ENCODE peak calls at places on chromosomes 3 and 15, in eight cellular contexts. One of them, this sample, is unnamed.

GRCh38 chr3:26438325-26438940 is 184.1 kb upstream of the LRRC3B start:
- DNase-seq in body of pancreas: peak; percentile 14
- DNase-seq in EL: peak; percentile 3
- DNase-seq in CD8-positive, alpha-beta T cell: no peak
- DNase-seq in CD4-positive, alpha-beta T cell: no peak
- DNase-seq in left lobe of liver: no peak
- DNase-seq in Kasumi-1: no peak
- DNase-seq in psoas muscle: no peak
- DNase-seq in this sample: no peak

GRCh38 chr3:45199837-45200648 is 26.0 kb downstream of the TMEM158 start:
- DNase-seq in CD4-positive, alpha-beta T cell: no peak
- DNase-seq in EL: peak; percentile 95
- DNase-seq in Kasumi-1: no peak
- DNase-seq in left lobe of liver: no peak
- DNase-seq in CD8-positive, alpha-beta T cell: no peak
- DNase-seq in psoas muscle: no peak
- DNase-seq in body of pancreas: peak; percentile 22
- DNase-seq in this sample: peak; percentile 93

GRCh38 chr3:78717042-78717441 is 1050.8 kb downstream of the ROBO1 start:
- DNase-seq in left lobe of liver: no peak
- DNase-seq in EL: no peak
- DNase-seq in CD4-positive, alpha-beta T cell: no peak
- DNase-seq in CD8-positive, alpha-beta T cell: no peak
- DNase-seq in Kasumi-1: no peak
- DNase-seq in psoas muscle: no peak
- DNase-seq in body of pancreas: no peak
- DNase-seq in this sample: no peak

GRCh38 chr3:115503386-115503785 is 119.9 kb upstream of the GAP43 start:
- DNase-seq in CD4-positive, alpha-beta T cell: no peak
- DNase-seq in left lobe of liver: no peak
- DNase-seq in psoas muscle: no peak
- DNase-seq in Kasumi-1: no peak
- DNase-seq in CD8-positive, alpha-beta T cell: no peak
- DNase-seq in EL: no peak
- DNase-seq in body of pancreas: no peak
- DNase-seq in this sample: no peak

GRCh38 chr3:148101061-148101460 is 596.6 kb upstream of the AGTR1 start:
- DNase-seq in CD8-positive, alpha-beta T cell: no peak
- DNase-seq in left lobe of liver: no peak
- DNase-seq in CD4-positive, alpha-beta T cell: no peak
- DNase-seq in body of pancreas: no peak
- DNase-seq in Kasumi-1: no peak
- DNase-seq in psoas muscle: no peak
- DNase-seq in EL: peak; percentile 68
- DNase-seq in this sample: peak; percentile 3

GRCh38 chr15:92082217-92082843 is 228.8 kb downstream of the SLCO3A1 start:
- DNase-seq in CD4-positive, alpha-beta T cell: peak; percentile 33
- DNase-seq in EL: peak; percentile 51
- DNase-seq in body of pancreas: peak; percentile 47
- DNase-seq in CD8-positive, alpha-beta T cell: no peak
- DNase-seq in left lobe of liver: peak; percentile 54
- DNase-seq in psoas muscle: peak; percentile 71
- DNase-seq in Kasumi-1: peak; percentile 73
- DNase-seq in this sample: peak; percentile 69

GRCh38 chr15:50183112-50183794 is 1.3 kb downstream of the SLC27A2 start:
- DNase-seq in Kasumi-1: peak; percentile 28
- DNase-seq in CD4-positive, alpha-beta T cell: no peak
- DNase-seq in CD8-positive, alpha-beta T cell: no peak
- DNase-seq in EL: no peak
- DNase-seq in body of pancreas: no peak
- DNase-seq in left lobe of liver: no peak
- DNase-seq in psoas muscle: no peak
- DNase-seq in this sample: no peak

GRCh38 chr3:55128201-55128870 is 200.5 kb upstream of the LRTM1 start:
- DNase-seq in CD8-positive, alpha-beta T cell: no peak
- DNase-seq in left lobe of liver: no peak
- DNase-seq in body of pancreas: no peak
- DNase-seq in CD4-positive, alpha-beta T cell: no peak
- DNase-seq in Kasumi-1: no peak
- DNase-seq in psoas muscle: no peak
- DNase-seq in EL: peak; percentile 63
- DNase-seq in this sample: peak; percentile 77

GRCh38 chr3:47847256-47847655 is 44.3 kb downstream of the DHX30 start:
- DNase-seq in left lobe of liver: no peak
- DNase-seq in Kasumi-1: no peak
- DNase-seq in CD8-positive, alpha-beta T cell: no peak
- DNase-seq in CD4-positive, alpha-beta T cell: no peak
- DNase-seq in EL: no peak
- DNase-seq in psoas muscle: no peak
- DNase-seq in body of pancreas: no peak
- DNase-seq in this sample: no peak